ENCODE peak calls at places on chromosomes 3 and 15, in four cellular contexts. J is H9, T is mesendoderm, X is H1. R is an unnamed sample.

GRCh38 chr3:72155391-72156064 is 370.6 kb upstream of the PROK2 start:
- DNase-seq in X (no peak), J (no peak), T (no peak), R (peak; percentile 98)

GRCh38 chr15:48059786-48060185 is 61.0 kb upstream of the SLC24A5 start:
- DNase-seq in X (no peak), T (no peak), J (no peak), R (peak; percentile 14)

GRCh38 chr3:119508172-119508845 is 10.0 kb downstream of the TIMMDC1 start:
- DNase-seq in X (no peak), J (no peak), T (no peak), R (no peak)

GRCh38 chr3:113495035-113495434 is 19.9 kb downstream of the SPICE1 start:
- DNase-seq in T (peak; percentile 32), J (no peak), X (no peak), R (peak; percentile 44)

GRCh38 chr15:59353994-59354951 is 18.4 kb downstream of the MYO1E start:
- DNase-seq in J (peak; percentile 78), X (peak; percentile 65), T (peak; percentile 64), R (no peak)

GRCh38 chr3:141049681-141050080 is 1.5 kb upstream of the SPSB4 start:
- DNase-seq in T (peak; percentile 69), X (no peak), J (no peak), R (no peak)

GRCh38 chr3:66693461-66693912 is 192.7 kb upstream of the LRIG1 start:
- DNase-seq in X (no peak), T (no peak), J (no peak), R (peak; percentile 43)

GRCh38 chr15:79881254-79881653 is 15.6 kb downstream of the MTHFS start:
- DNase-seq in X (no peak), T (no peak), J (no peak), R (no peak)

GRCh38 chr3:142929109-142929508 is 34.4 kb downstream of the PAQR9 start:
- DNase-seq in X (no peak), T (peak; percentile 77), J (peak; percentile 67), R (peak; percentile 61)

GRCh38 chr15:90822204-90822955 is 46.0 kb upstream of the FURIN start:
- DNase-seq in T (no peak), X (no peak), J (no peak), R (no peak)

GRCh38 chr3:158539414-158540014 is 31.5 kb upstream of the MLF1 start:
- DNase-seq in X (no peak), T (peak; percentile 51), J (no peak), R (peak; percentile 58)

GRCh38 chr15:48616216-48616615 is 29.3 kb downstream of the FBN1 start:
- DNase-seq in X (no peak), J (no peak), T (no peak), R (peak; percentile 63)

GRCh38 chr3:13851091-13851849 is 28.6 kb downstream of the WNT7A start:
- DNase-seq in J (no peak), T (no peak), X (no peak), R (no peak)

GRCh38 chr3:4425707-4426106 is 41.4 kb downstream of the SUMF1 start:
- DNase-seq in X (no peak), T (no peak), J (no peak), R (peak; percentile 22)

GRCh38 chr3:63954182-63954581 is 42.0 kb upstream of the SCAANT1 start:
- DNase-seq in J (no peak), X (no peak), T (no peak), R (peak; percentile 48)

GRCh38 chr15:70050970-70051369 is 46.7 kb downstream of the TLE3 start:
- DNase-seq in T (no peak), X (no peak), J (no peak), R (no peak)

GRCh38 chr15:64010719-64011118 is 35.6 kb downstream of the DAPK2 start:
- DNase-seq in T (peak; percentile 41), J (no peak), X (no peak), R (peak; percentile 62)

GRCh38 chr3:4512895-4513616 is 19.9 kb downstream of the ITPR1 start:
- DNase-seq in T (peak; percentile 90), X (no peak), J (no peak), R (no peak)

GRCh38 chr3:146374146-146374545 is 95.2 kb downstream of the PLSCR2 start:
- DNase-seq in T (no peak), X (no peak), J (no peak), R (peak; percentile 49)

GRCh38 chr3:64861684-64862083 is 173.9 kb upstream of the ADAMTS9 start:
- DNase-seq in X (no peak), J (no peak), T (no peak), R (no peak)

GRCh38 chr3:169813757-169814517 is 1.2 kb upstream of the LRRC34 start:
- DNase-seq in T (peak; percentile 80), X (peak; percentile 54), J (peak; percentile 82), R (no peak)

DNA sequence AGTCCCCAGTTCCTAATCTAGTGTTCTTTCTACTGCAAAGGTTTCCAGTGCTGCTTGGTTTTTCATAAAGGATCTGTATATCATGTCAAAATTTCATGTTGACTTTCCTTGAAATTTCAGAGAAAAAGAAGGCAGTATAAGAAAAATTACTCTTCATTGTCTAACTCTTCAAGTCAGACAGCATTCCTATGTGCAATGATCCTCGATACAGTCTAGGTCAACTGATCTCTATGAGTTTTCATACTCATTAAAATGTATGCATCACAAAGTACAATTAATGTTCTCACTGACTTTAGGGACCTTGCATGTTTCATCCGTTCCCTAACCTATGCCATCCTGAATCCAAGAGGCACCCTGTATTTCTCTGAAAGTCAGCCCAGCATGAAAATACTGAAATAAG is 317.3 kb downstream of the ZBTB20 start:
- DNase-seq in T (no peak), J (no peak), X (no peak), R (no peak)
- H4K5ac ChIP-seq in T (no peak overlapping the region), J (no peak overlapping the region), X (no peak overlapping the region), R (no peak overlapping the region)

DNA sequence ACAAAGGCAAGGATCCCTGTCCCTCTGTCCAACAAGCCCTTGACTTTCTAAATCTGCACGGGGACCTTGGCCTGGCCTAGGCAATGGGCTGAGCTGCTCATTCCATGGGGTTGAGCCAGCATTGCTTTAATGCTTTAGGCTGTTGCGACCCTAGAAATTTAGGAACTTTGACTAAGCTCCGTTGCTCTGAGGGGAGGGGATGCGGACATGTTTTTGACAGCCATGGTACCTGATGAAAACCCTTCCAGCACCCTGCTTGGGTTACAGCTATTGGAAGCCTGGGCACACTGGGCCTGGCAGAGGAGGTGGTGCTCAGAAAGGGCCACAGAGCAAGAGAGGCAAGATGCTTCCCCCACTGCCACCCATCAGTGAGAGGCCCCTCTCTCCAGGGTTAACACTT is 37.1 kb downstream of the SYNM start:
- DNase-seq in T (peak; percentile 29), J (peak; percentile 22), X (no peak), R (no peak)
- H4K5ac ChIP-seq in T (no peak overlapping the region), J (no peak overlapping the region), X (no peak overlapping the region), R (no peak overlapping the region)

GRCh38 chr15:40500584-40501330 is 30.0 kb downstream of the CHST14 start:
- DNase-seq in J (no peak), T (no peak), X (no peak), R (peak; percentile 66)
- H4K5ac ChIP-seq in J (no peak overlapping the region), T (no peak overlapping the region), X (no peak overlapping the region), R (no peak overlapping the region)

GRCh38 chr3:149706905-149707304 is 45.4 kb downstream of the COMMD2 start:
- DNase-seq in J (peak; percentile 37), T (no peak), X (no peak), R (peak; percentile 54)
- H4K5ac ChIP-seq in J (no peak overlapping the region), T (no peak overlapping the region), X (no peak overlapping the region), R (no peak overlapping the region)

GRCh38 chr3:160629491-160629890 is 47.5 kb upstream of the ARL14 start:
- DNase-seq in X (no peak), T (no peak), J (no peak), R (no peak)
- H4K5ac ChIP-seq in X (no peak overlapping the region), T (no peak overlapping the region), J (no peak overlapping the region), R (no peak overlapping the region)

GRCh38 chr3:134829716-134830115 is 34.7 kb downstream of the EPHB1 start:
- DNase-seq in T (no peak), J (no peak), X (no peak), R (no peak)
- H4K5ac ChIP-seq in T (no peak overlapping the region), J (no peak overlapping the region), X (no peak overlapping the region), R (no peak overlapping the region)

GRCh38 chr15:91852741-91853500 is 587 bp upstream of the SLCO3A1 start:
- DNase-seq in T (peak; percentile 72), J (peak; percentile 68), X (no peak), R (peak; percentile 56)

GRCh38 chr15:91855241-91855640 is 1.7 kb downstream of the SLCO3A1 start:
- DNase-seq in T (no peak), X (no peak), J (no peak), R (no peak)

GRCh38 chr15:91853501-91853967 is at the start of gene SLCO3A1:
- DNase-seq in J (peak; percentile 68), T (peak; percentile 63), X (no peak), R (peak; percentile 32)

GRCh38 chr15:91855684-91856553 is 2.4 kb downstream of the SLCO3A1 start:
- DNase-seq in J (peak; percentile 92), X (peak; percentile 61), T (peak; percentile 90), R (no peak)

GRCh38 chr15:91853968-91854943 is 748 bp downstream of the SLCO3A1 start:
- DNase-seq in T (peak; percentile 57), X (no peak), J (peak; percentile 51), R (no peak)
- H4K5ac ChIP-seq in T (no peak overlapping the region), X (no peak overlapping the region), J (no peak overlapping the region), R (no peak overlapping the region)